ENCODE peak calls at places on chromosomes 16 and 17, in six cellular contexts. G, J, H, A, Q and N are unnamed samples.

GRCh38 chr16:88366032-88366703 is 16.6 kb upstream of the ZNF469 start:
- DNase-seq in G (no peak), J (no peak), H (no peak), A (no peak), Q (no peak), N (no peak)

GRCh38 chr17:29572691-29573557 is 4.4 kb downstream of the TP53I13 start:
- DNase-seq in G (peak), J (no peak), H (no peak), A (no peak), Q (no peak), N (peak)

GRCh38 chr16:86232496-86232895 is 277.8 kb upstream of the FOXF1 start:
- DNase-seq in G (no peak), J (no peak), H (no peak), A (no peak), Q (no peak), N (no peak)

GRCh38 chr17:64315032-64315490 is 52.0 kb upstream of the TEX2 start:
- DNase-seq in G (no peak), J (no peak), H (no peak), A (no peak), Q (no peak), N (peak)

GRCh38 chr16:77374384-77374783 is 60.5 kb downstream of the ADAMTS18 start:
- DNase-seq in G (peak), J (no peak), H (no peak), A (peak), Q (no peak), N (peak)

GRCh38 chr16:68921654-68922053 is 78.3 kb downstream of the TANGO6 start:
- DNase-seq in G (peak), J (no peak), H (no peak), A (no peak), Q (no peak), N (no peak)

GRCh38 chr16:27640277-27640600 is 90.3 kb downstream of the KATNIP start:
- DNase-seq in G (no peak), J (no peak), H (no peak), A (no peak), Q (no peak), N (peak)

GRCh38 chr16:30358990-30359870 is 4.1 kb upstream of the CD2BP2 start:
- DNase-seq in G (no peak), J (no peak), H (no peak), A (no peak), Q (no peak), N (no peak)

GRCh38 chr17:47703191-47703591 is 9.2 kb downstream of the TBKBP1 start:
- DNase-seq in G (no peak), J (peak), H (no peak), A (no peak), Q (no peak), N (peak)

GRCh38 chr17:74325743-74326379 is at the start of gene KIF19:
- DNase-seq in G (peak), J (peak), H (no peak), A (no peak), Q (no peak), N (peak)

GRCh38 chr16:31513126-31513525 is 4.9 kb upstream of the RUSF1 start:
- DNase-seq in G (no peak), J (no peak), H (no peak), A (no peak), Q (no peak), N (no peak)

GRCh38 chr17:40341808-40342574 is 22.5 kb downstream of the GJD3 start:
- DNase-seq in G (peak), J (no peak), H (no peak), A (no peak), Q (peak), N (peak)

GRCh38 chr17:15123593-15124590 is 141.2 kb downstream of the PMP22 start:
- DNase-seq in G (no peak), J (no peak), H (no peak), A (no peak), Q (no peak), N (no peak)

GRCh38 chr17:81412490-81413093 is 17.3 kb downstream of the BAHCC1 start:
- DNase-seq in G (no peak), J (no peak), H (no peak), A (no peak), Q (no peak), N (peak)

GRCh38 chr17:75910699-75911098 is 6.0 kb upstream of the MRPL38 start:
- DNase-seq in G (peak), J (no peak), H (no peak), A (peak), Q (no peak), N (peak)

GRCh38 chr17:50523208-50523607 is 9.3 kb upstream of the EPN3 start:
- DNase-seq in G (no peak), J (no peak), H (no peak), A (no peak), Q (no peak), N (peak)

GRCh38 chr16:85859818-85860125 is 39.2 kb upstream of the IRF8 start:
- DNase-seq in G (no peak), J (no peak), H (no peak), A (no peak), Q (no peak), N (no peak)

GRCh38 chr17:44865921-44866320 is 18.2 kb downstream of the HIGD1B start:
- DNase-seq in G (no peak), J (no peak), H (no peak), A (no peak), Q (no peak), N (no peak)

GRCh38 chr17:35568561-35568960 is 7.9 kb upstream of the SLFN14 start:
- DNase-seq in G (peak), J (no peak), H (no peak), A (no peak), Q (peak), N (peak)